ENCODE peak calls at places on chromosome 12, in eight cellular contexts. Q is posterior cingulate gyrus; A is NCI-H345; G is amygdala; P is fibroblast of pulmonary artery; R is CD8-positive, alpha-beta memory T cell; E is upper lobe of right lung; I is NCI-H1436 treated with DMSO at 0.1 percent for 48 hours. X is an unnamed sample.

GRCh38 chr12:69332815-69333358 is 15.3 kb upstream of the LYZ start:
- DNase-seq in Q (no peak), A (no peak), G (no peak), P (no peak), R (no peak), E (no peak), I (no peak), X (no peak)

GRCh38 chr12:55729592-55730446 is 1.0 kb upstream of the CD63 start:
- DNase-seq in Q (peak), A (peak), G (peak), P (peak), R (peak), E (peak), I (peak), X (peak)

GRCh38 chr12:29781176-29781575 is 2.6 kb downstream of the TMTC1 start:
- DNase-seq in Q (no peak), A (no peak), G (no peak), P (no peak), R (no peak), E (no peak), I (no peak), X (no peak)

GRCh38 chr12:85279449-85280137 is 427 bp upstream of the ALX1 start:
- DNase-seq in Q (no peak), A (no peak), G (no peak), P (peak), R (no peak), E (no peak), I (no peak), X (peak)

GRCh38 chr12:110687770-110688169 is 1.1 kb downstream of the HVCN1 start:
- DNase-seq in Q (no peak), A (no peak), G (no peak), P (no peak), R (no peak), E (no peak), I (no peak), X (no peak)

GRCh38 chr12:55736780-55737580 is 5.9 kb upstream of the GDF11 start:
- DNase-seq in Q (peak), A (peak), G (peak), P (peak), R (peak), E (peak), I (peak), X (peak)

GRCh38 chr12:92757599-92758121 is 54.9 kb downstream of the PLEKHG7 start:
- DNase-seq in Q (no peak), A (peak), G (no peak), P (no peak), R (no peak), E (no peak), I (no peak), X (no peak)

GRCh38 chr12:53328043-53328435 is 6.6 kb upstream of the AAAS start:
- DNase-seq in Q (no peak), A (no peak), G (no peak), P (no peak), R (no peak), E (no peak), I (no peak), X (no peak)

GRCh38 chr12:108152179-108152538 is 23.1 kb downstream of the WSCD2 start:
- DNase-seq in Q (no peak), A (no peak), G (no peak), P (no peak), R (no peak), E (no peak), I (no peak), X (no peak)

GRCh38 chr12:32002848-32003493 is 43.8 kb downstream of the RESF1 start:
- DNase-seq in Q (no peak), A (no peak), G (no peak), P (peak), R (no peak), E (no peak), I (no peak), X (no peak)

GRCh38 chr12:47821346-47821706 is 1.6 kb upstream of the HDAC7 start:
- DNase-seq in Q (no peak), A (no peak), G (no peak), P (no peak), R (no peak), E (no peak), I (no peak), X (no peak)

GRCh38 chr12:68614772-68615171 is 4.1 kb downstream of the RAP1B start:
- DNase-seq in Q (no peak), A (no peak), G (no peak), P (no peak), R (no peak), E (no peak), I (no peak), X (no peak)

GRCh38 chr12:107761502-107761904 is 566 bp upstream of the PRDM4 start:
- DNase-seq in Q (no peak), A (no peak), G (no peak), P (no peak), R (no peak), E (no peak), I (no peak), X (no peak)

GRCh38 chr12:111276189-111276588 is 92.7 kb downstream of the PHETA1 start:
- DNase-seq in Q (no peak), A (no peak), G (no peak), P (no peak), R (no peak), E (no peak), I (no peak), X (no peak)

GRCh38 chr12:104370989-104371870 is 67.7 kb downstream of the EID3 start:
- DNase-seq in Q (no peak), A (no peak), G (no peak), P (peak), R (no peak), E (no peak), I (no peak), X (no peak)

X was measured in left lung.